ENCODE peak calls at places on chromosomes 16 and 17, in eight cellular contexts. One of them, this sample, is unnamed.

GRCh38 chr17:55454906-55455474 is 33.4 kb upstream of the MMD start:
- DNase-seq in sigmoid colon: no peak
- DNase-seq in cardiac muscle cell: peak
- DNase-seq in OCI-LY7: no peak
- DNase-seq in CD8-positive, alpha-beta T cell: no peak
- DNase-seq in psoas muscle: no peak
- DNase-seq in astrocyte of the spinal cord: peak
- DNase-seq in adrenal gland: no peak
- DNase-seq in this sample: no peak

GRCh38 chr16:16041196-16041892 is 91.9 kb downstream of the ABCC1 start:
- DNase-seq in sigmoid colon: no peak
- DNase-seq in cardiac muscle cell: no peak
- DNase-seq in OCI-LY7: no peak
- DNase-seq in CD8-positive, alpha-beta T cell: no peak
- DNase-seq in psoas muscle: no peak
- DNase-seq in astrocyte of the spinal cord: no peak
- DNase-seq in adrenal gland: no peak
- DNase-seq in this sample: no peak

GRCh38 chr16:76157629-76158028 is 119.6 kb upstream of the CNTNAP4 start:
- DNase-seq in sigmoid colon: no peak
- DNase-seq in cardiac muscle cell: no peak
- DNase-seq in OCI-LY7: no peak
- DNase-seq in CD8-positive, alpha-beta T cell: no peak
- DNase-seq in psoas muscle: no peak
- DNase-seq in astrocyte of the spinal cord: no peak
- DNase-seq in adrenal gland: no peak
- DNase-seq in this sample: no peak

GRCh38 chr16:27748868-27749546 is 199.1 kb downstream of the KATNIP start:
- DNase-seq in sigmoid colon: no peak
- DNase-seq in cardiac muscle cell: peak
- DNase-seq in OCI-LY7: peak
- DNase-seq in CD8-positive, alpha-beta T cell: peak
- DNase-seq in psoas muscle: no peak
- DNase-seq in astrocyte of the spinal cord: peak
- DNase-seq in adrenal gland: no peak
- DNase-seq in this sample: no peak

GRCh38 chr17:72863511-72864175 is 228.8 kb downstream of the SLC39A11 start:
- DNase-seq in sigmoid colon: no peak
- DNase-seq in cardiac muscle cell: no peak
- DNase-seq in OCI-LY7: no peak
- DNase-seq in CD8-positive, alpha-beta T cell: no peak
- DNase-seq in psoas muscle: no peak
- DNase-seq in astrocyte of the spinal cord: no peak
- DNase-seq in adrenal gland: no peak
- DNase-seq in this sample: no peak

GRCh38 chr16:12215302-12216105 is 239.0 kb downstream of the SNX29 start:
- DNase-seq in sigmoid colon: no peak
- DNase-seq in cardiac muscle cell: no peak
- DNase-seq in OCI-LY7: peak
- DNase-seq in CD8-positive, alpha-beta T cell: no peak
- DNase-seq in psoas muscle: no peak
- DNase-seq in astrocyte of the spinal cord: no peak
- DNase-seq in adrenal gland: no peak
- DNase-seq in this sample: no peak

GRCh38 chr16:57637020-57637419 is 8.6 kb downstream of the ADGRG1 start:
- DNase-seq in sigmoid colon: no peak
- DNase-seq in cardiac muscle cell: peak
- DNase-seq in OCI-LY7: no peak
- DNase-seq in CD8-positive, alpha-beta T cell: no peak
- DNase-seq in psoas muscle: no peak
- DNase-seq in astrocyte of the spinal cord: no peak
- DNase-seq in adrenal gland: no peak
- DNase-seq in this sample: no peak

GRCh38 chr16:86364653-86365380 is 145.5 kb upstream of the FOXF1 start:
- DNase-seq in sigmoid colon: peak
- DNase-seq in cardiac muscle cell: no peak
- DNase-seq in OCI-LY7: no peak
- DNase-seq in CD8-positive, alpha-beta T cell: no peak
- DNase-seq in psoas muscle: no peak
- DNase-seq in astrocyte of the spinal cord: no peak
- DNase-seq in adrenal gland: no peak
- DNase-seq in this sample: no peak

GRCh38 chr16:11064846-11065245 is 120.5 kb downstream of the CLEC16A start:
- DNase-seq in sigmoid colon: no peak
- DNase-seq in cardiac muscle cell: no peak
- DNase-seq in OCI-LY7: no peak
- DNase-seq in CD8-positive, alpha-beta T cell: no peak
- DNase-seq in psoas muscle: no peak
- DNase-seq in astrocyte of the spinal cord: no peak
- DNase-seq in adrenal gland: no peak
- DNase-seq in this sample: no peak

GRCh38 chr17:35889241-35889640 is 9.1 kb upstream of the CCL5 start:
- DNase-seq in sigmoid colon: no peak
- DNase-seq in cardiac muscle cell: no peak
- DNase-seq in OCI-LY7: no peak
- DNase-seq in CD8-positive, alpha-beta T cell: peak
- DNase-seq in psoas muscle: no peak
- DNase-seq in astrocyte of the spinal cord: no peak
- DNase-seq in adrenal gland: no peak
- DNase-seq in this sample: no peak

GRCh38 chr17:57553991-57554825 is 190.9 kb downstream of the CCDC182 start:
- DNase-seq in sigmoid colon: no peak
- DNase-seq in cardiac muscle cell: peak
- DNase-seq in OCI-LY7: peak
- DNase-seq in CD8-positive, alpha-beta T cell: no peak
- DNase-seq in psoas muscle: no peak
- DNase-seq in astrocyte of the spinal cord: peak
- DNase-seq in adrenal gland: no peak
- DNase-seq in this sample: no peak
- H3K4me3 ChIP-seq in sigmoid colon: no peak
- H3K4me3 ChIP-seq in cardiac muscle cell: no peak
- H3K4me3 ChIP-seq in OCI-LY7: no peak
- H3K4me3 ChIP-seq in CD8-positive, alpha-beta T cell: no peak
- H3K4me3 ChIP-seq in psoas muscle: peak
- H3K4me3 ChIP-seq in astrocyte of the spinal cord: no peak
- H3K4me3 ChIP-seq in adrenal gland: no peak
- H3K4me3 ChIP-seq in this sample: no peak

GRCh38 chr17:38864636-38865398 is 5.0 kb upstream of the LASP1 start:
- DNase-seq in sigmoid colon: no peak
- DNase-seq in cardiac muscle cell: peak
- DNase-seq in OCI-LY7: no peak
- DNase-seq in CD8-positive, alpha-beta T cell: no peak
- DNase-seq in psoas muscle: no peak
- DNase-seq in astrocyte of the spinal cord: peak
- DNase-seq in adrenal gland: no peak
- DNase-seq in this sample: no peak
- TF ChIP-seq CTCF in sigmoid colon: no peak
- TF ChIP-seq CTCF in cardiac muscle cell: peak
- TF ChIP-seq CTCF in OCI-LY7: no peak
- TF ChIP-seq CTCF in CD8-positive, alpha-beta T cell: no peak
- TF ChIP-seq CTCF in psoas muscle: no peak
- TF ChIP-seq CTCF in astrocyte of the spinal cord: peak
- TF ChIP-seq CTCF in adrenal gland: no peak
- TF ChIP-seq CTCF in this sample: no peak

GRCh38 chr17:74892974-74893911 is at the start of gene FADS6:
- DNase-seq in sigmoid colon: no peak
- DNase-seq in cardiac muscle cell: no peak
- DNase-seq in OCI-LY7: no peak
- DNase-seq in CD8-positive, alpha-beta T cell: no peak
- DNase-seq in psoas muscle: no peak
- DNase-seq in astrocyte of the spinal cord: no peak
- DNase-seq in adrenal gland: no peak
- DNase-seq in this sample: no peak

GRCh38 chr17:74890554-74890953 is 2.9 kb downstream of the FADS6 start:
- DNase-seq in sigmoid colon: no peak
- DNase-seq in cardiac muscle cell: no peak
- DNase-seq in OCI-LY7: no peak
- DNase-seq in CD8-positive, alpha-beta T cell: no peak
- DNase-seq in psoas muscle: no peak
- DNase-seq in astrocyte of the spinal cord: no peak
- DNase-seq in adrenal gland: no peak
- DNase-seq in this sample: no peak

GRCh38 chr17:74898376-74898946 is 5.0 kb upstream of the FADS6 start:
- DNase-seq in sigmoid colon: no peak
- DNase-seq in cardiac muscle cell: no peak
- DNase-seq in OCI-LY7: no peak
- DNase-seq in CD8-positive, alpha-beta T cell: no peak
- DNase-seq in psoas muscle: no peak
- DNase-seq in astrocyte of the spinal cord: no peak
- DNase-seq in adrenal gland: no peak
- DNase-seq in this sample: no peak

GRCh38 chr17:74892013-74892841 is 1.2 kb downstream of the FADS6 start:
- DNase-seq in sigmoid colon: no peak
- DNase-seq in cardiac muscle cell: no peak
- DNase-seq in OCI-LY7: no peak
- DNase-seq in CD8-positive, alpha-beta T cell: no peak
- DNase-seq in psoas muscle: no peak
- DNase-seq in astrocyte of the spinal cord: no peak
- DNase-seq in adrenal gland: no peak
- DNase-seq in this sample: no peak

DNA sequence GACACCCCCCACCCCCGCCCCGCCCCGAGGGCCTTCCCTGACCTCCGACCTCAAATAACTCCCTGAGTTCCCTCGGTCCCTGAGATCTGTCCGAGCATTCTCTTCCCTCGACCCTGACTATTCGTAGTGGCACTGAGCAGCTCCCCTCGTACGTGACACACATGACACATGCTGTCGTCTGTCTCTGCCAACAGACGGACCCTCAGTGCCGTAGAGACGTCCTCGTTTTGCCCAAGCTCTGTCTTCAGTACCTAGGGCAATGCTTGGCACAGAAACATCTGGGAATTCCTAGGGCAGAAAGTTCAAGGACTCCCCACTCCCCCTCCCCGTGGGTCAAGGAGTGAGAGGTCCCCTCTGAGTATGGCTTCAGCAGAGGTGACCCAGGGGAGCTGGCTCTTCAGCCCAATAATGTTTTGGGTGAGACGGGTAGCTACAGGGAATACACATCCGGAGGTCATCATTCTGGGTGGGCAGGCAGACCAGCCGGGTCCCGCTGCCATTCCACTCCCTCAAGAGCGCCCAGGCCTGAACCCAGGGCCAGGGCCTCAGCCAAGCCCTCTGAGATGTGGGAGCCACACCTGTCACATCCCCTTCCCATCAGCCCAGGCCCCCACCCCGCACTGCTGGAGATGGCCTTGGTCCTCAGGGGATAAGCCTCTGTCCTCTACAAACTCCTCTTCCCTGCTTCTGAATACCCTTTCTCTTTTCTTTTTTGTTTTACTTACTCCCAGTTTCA is 671 bp upstream of the FADS6 start:
- DNase-seq in sigmoid colon: no peak
- DNase-seq in cardiac muscle cell: no peak
- DNase-seq in OCI-LY7: no peak
- DNase-seq in CD8-positive, alpha-beta T cell: no peak
- DNase-seq in psoas muscle: no peak
- DNase-seq in astrocyte of the spinal cord: no peak
- DNase-seq in adrenal gland: no peak
- DNase-seq in this sample: no peak
- H3K4me3 ChIP-seq in sigmoid colon: no peak
- H3K4me3 ChIP-seq in cardiac muscle cell: peak
- H3K4me3 ChIP-seq in OCI-LY7: no peak
- H3K4me3 ChIP-seq in CD8-positive, alpha-beta T cell: no peak
- H3K4me3 ChIP-seq in psoas muscle: peak
- H3K4me3 ChIP-seq in astrocyte of the spinal cord: no peak
- H3K4me3 ChIP-seq in adrenal gland: peak
- H3K4me3 ChIP-seq in this sample: no peak

GRCh38 chr17:28466521-28467048 is 6.9 kb upstream of the SLC13A2 start:
- DNase-seq in sigmoid colon: no peak
- DNase-seq in cardiac muscle cell: peak
- DNase-seq in OCI-LY7: no peak
- DNase-seq in CD8-positive, alpha-beta T cell: peak
- DNase-seq in psoas muscle: no peak
- DNase-seq in astrocyte of the spinal cord: no peak
- DNase-seq in adrenal gland: peak
- DNase-seq in this sample: no peak
- TF ChIP-seq CTCF in sigmoid colon: no peak
- TF ChIP-seq CTCF in cardiac muscle cell: no peak
- TF ChIP-seq CTCF in OCI-LY7: no peak
- TF ChIP-seq CTCF in CD8-positive, alpha-beta T cell: no peak
- TF ChIP-seq CTCF in psoas muscle: no peak
- TF ChIP-seq CTCF in astrocyte of the spinal cord: no peak
- TF ChIP-seq CTCF in adrenal gland: no peak
- TF ChIP-seq CTCF in this sample: no peak

GRCh38 chr16:71528863-71529262 is 2.6 kb downstream of the CHST4 start:
- DNase-seq in sigmoid colon: no peak
- DNase-seq in cardiac muscle cell: no peak
- DNase-seq in OCI-LY7: no peak
- DNase-seq in CD8-positive, alpha-beta T cell: no peak
- DNase-seq in psoas muscle: no peak
- DNase-seq in astrocyte of the spinal cord: no peak
- DNase-seq in adrenal gland: no peak
- DNase-seq in this sample: no peak
- H3K4me3 ChIP-seq in sigmoid colon: no peak
- H3K4me3 ChIP-seq in cardiac muscle cell: no peak
- H3K4me3 ChIP-seq in OCI-LY7: no peak
- H3K4me3 ChIP-seq in CD8-positive, alpha-beta T cell: no peak
- H3K4me3 ChIP-seq in psoas muscle: no peak
- H3K4me3 ChIP-seq in astrocyte of the spinal cord: no peak
- H3K4me3 ChIP-seq in adrenal gland: no peak
- H3K4me3 ChIP-seq in this sample: no peak